ENCODE peak calls at places on chromosomes 7 and 10, in nine cellular contexts. H, R, M, F, O, A, P, T and L are unnamed samples.

GRCh38 chr7:141039366-141039765 is 24.6 kb upstream of the MRPS33 start:
- DNase-seq in H (no peak), R (no peak), M (no peak), F (peak; percentile 20), O (no peak), A (no peak), P (peak; percentile 30), T (no peak), L (no peak)

GRCh38 chr10:34780818-34781380 is 34.2 kb downstream of the PARD3 start:
- DNase-seq in H (no peak), R (no peak), M (peak; percentile 40), F (peak; percentile 61), O (peak; percentile 62), A (no peak), P (peak; percentile 63), T (peak; percentile 65), L (no peak)

GRCh38 chr10:119025776-119026175 is 3.7 kb upstream of the NANOS1 start:
- DNase-seq in H (no peak), R (no peak), M (no peak), F (no peak), O (no peak), A (no peak), P (no peak), T (no peak), L (no peak)

GRCh38 chr10:133309720-133310398 is 1.1 kb downstream of the ZNF511 start:
- DNase-seq in H (no peak), R (peak; percentile 59), M (no peak), F (no peak), O (no peak), A (no peak), P (no peak), T (no peak), L (no peak)

GRCh38 chr7:112067205-112067604 is 139.0 kb downstream of the DOCK4 start:
- DNase-seq in H (no peak), R (no peak), M (no peak), F (no peak), O (no peak), A (no peak), P (no peak), T (no peak), L (no peak)

GRCh38 chr10:132448248-132448731 is 51.3 kb downstream of the PWWP2B start:
- DNase-seq in H (peak; percentile 69), R (peak; percentile 70), M (no peak), F (peak; percentile 86), O (no peak), A (peak; percentile 78), P (no peak), T (no peak), L (no peak)

GRCh38 chr7:143042159-143042820 is 9.9 kb upstream of the OR6V1 start:
- DNase-seq in H (no peak), R (no peak), M (peak; percentile 20), F (no peak), O (no peak), A (no peak), P (no peak), T (no peak), L (no peak)

GRCh38 chr7:48511021-48511579 is 339.8 kb downstream of the ABCA13 start:
- DNase-seq in H (no peak), R (no peak), M (no peak), F (no peak), O (no peak), A (peak; percentile 52), P (no peak), T (no peak), L (peak; percentile 15)

GRCh38 chr7:141915565-141915964 is 634 bp upstream of the OR9A4 start:
- DNase-seq in H (no peak), R (no peak), M (no peak), F (no peak), O (no peak), A (no peak), P (no peak), T (no peak), L (no peak)

GRCh38 chr7:33970566-33970965 is 65.2 kb downstream of the BMPER start:
- DNase-seq in H (no peak), R (no peak), M (no peak), F (no peak), O (no peak), A (no peak), P (no peak), T (no peak), L (no peak)

GRCh38 chr10:117166420-117167345 is 28.6 kb upstream of the VAX1 start:
- DNase-seq in H (no peak), R (no peak), M (no peak), F (no peak), O (no peak), A (no peak), P (no peak), T (no peak), L (no peak)

GRCh38 chr10:117167346-117168134 is 29.5 kb upstream of the VAX1 start:
- DNase-seq in H (no peak), R (no peak), M (no peak), F (no peak), O (no peak), A (no peak), P (no peak), T (no peak), L (no peak)

GRCh38 chr10:117163954-117164292 is 25.9 kb upstream of the VAX1 start:
- DNase-seq in H (no peak), R (no peak), M (no peak), F (no peak), O (no peak), A (no peak), P (no peak), T (no peak), L (no peak)

GRCh38 chr10:117164878-117165556 is 26.9 kb upstream of the VAX1 start:
- DNase-seq in H (no peak), R (no peak), M (no peak), F (no peak), O (no peak), A (no peak), P (no peak), T (no peak), L (no peak)

DNA sequence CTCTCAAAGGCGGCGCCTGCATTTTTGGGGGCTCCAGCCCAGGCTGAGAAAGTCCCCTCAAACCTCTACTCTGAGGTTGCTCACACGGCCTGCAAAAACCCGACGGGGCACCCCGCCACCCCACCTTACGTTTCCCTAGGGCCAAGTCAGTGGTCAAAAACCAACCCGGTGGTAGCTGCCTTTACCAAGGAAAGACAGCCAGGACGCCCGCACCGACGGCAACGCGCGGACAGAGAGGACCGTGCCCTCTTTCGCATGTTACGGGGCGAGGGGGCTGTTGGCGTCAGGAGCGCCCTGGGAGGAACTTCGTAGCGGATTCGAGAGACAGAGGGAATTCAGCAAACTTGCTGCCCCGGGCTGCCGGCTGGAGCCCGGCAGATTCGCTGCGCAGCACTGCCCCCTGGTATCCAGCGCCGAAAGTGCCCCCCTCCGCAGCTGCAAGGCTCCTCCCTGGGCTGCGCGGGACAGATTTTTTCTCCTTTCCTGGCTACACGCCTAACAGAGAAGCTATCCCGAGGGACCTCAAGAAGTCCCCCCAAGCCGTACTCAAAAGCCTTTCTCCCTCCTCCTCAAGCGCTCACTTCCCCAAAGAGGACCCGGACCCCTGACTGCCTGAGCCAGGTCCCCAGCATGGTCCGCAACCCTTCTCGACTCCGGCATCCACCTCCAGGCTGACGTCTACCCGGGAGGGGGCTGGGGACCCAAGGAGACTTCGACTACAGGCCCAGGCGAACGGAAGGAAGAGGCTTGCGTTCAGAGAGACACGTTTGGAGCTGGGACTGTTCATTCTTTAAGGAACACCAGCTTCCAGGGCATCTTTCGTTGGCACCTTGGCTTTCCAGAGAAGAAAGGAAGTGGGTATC is 27.7 kb upstream of the VAX1 start:
- DNase-seq in H (no peak), R (no peak), M (peak; percentile 16), F (peak; percentile 89), O (no peak), A (peak; percentile 53), P (peak; percentile 33), T (no peak), L (no peak)
- H3K4me3 ChIP-seq in H (peak overlapping the region; percentile 64), R (no peak overlapping the region), M (no peak overlapping the region), F (no peak overlapping the region), O (no peak overlapping the region), A (peak overlapping the region; percentile 5), P (no peak overlapping the region), T (no peak overlapping the region), L (no peak overlapping the region)

DNA sequence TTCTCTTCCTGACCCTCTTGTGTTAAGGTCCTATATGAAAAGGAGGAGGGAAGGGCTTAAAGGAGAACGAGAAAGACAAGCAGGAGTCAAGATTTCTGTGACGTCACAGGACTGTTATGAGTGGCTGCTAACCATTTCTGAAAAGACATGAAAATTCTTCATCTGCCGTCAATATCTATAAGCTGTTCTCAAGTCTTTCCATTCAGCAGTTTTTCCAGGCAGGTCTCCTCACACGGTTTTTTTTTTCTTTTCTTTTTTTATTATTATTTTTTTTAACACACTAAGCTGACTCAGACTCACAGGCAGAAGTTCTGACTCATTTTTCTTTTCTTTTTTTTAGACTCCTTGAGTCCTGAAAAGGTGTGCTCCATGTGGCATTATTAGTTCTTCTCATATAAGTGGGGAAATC is 72.0 kb downstream of the DGKI start:
- DNase-seq in H (peak; percentile 54), R (no peak), M (peak; percentile 38), F (no peak), O (no peak), A (no peak), P (peak; percentile 61), T (no peak), L (no peak)
- H3K4me3 ChIP-seq in H (no peak overlapping the region), R (no peak overlapping the region), M (peak overlapping the region; percentile 18), F (no peak overlapping the region), O (no peak overlapping the region), A (no peak overlapping the region), P (no peak overlapping the region), T (no peak overlapping the region), L (no peak overlapping the region)

DNA sequence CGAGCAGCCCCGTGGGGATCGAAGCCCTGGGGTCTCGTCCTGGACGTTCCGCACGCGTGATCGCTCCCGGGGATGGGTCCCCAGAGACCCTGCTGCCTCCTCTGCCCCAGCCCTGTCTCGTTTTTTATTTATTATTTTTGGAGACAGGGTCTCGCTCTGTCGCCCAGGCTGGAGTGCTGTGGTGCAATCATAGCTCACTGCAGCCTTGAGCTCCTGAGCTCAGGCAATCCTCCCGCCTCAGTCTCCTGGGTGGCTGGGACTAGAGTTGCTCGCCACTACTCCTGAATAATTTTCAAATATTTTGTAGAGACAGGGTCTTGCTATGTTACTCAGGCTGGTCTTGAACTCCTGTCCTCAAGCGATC is 319 bp upstream of the STX1A start:
- DNase-seq in H (no peak), R (no peak), M (no peak), F (no peak), O (no peak), A (no peak), P (no peak), T (no peak), L (no peak)
- H3K4me3 ChIP-seq in H (peak overlapping the region; percentile 62), R (no peak overlapping the region), M (peak overlapping the region; percentile 49), F (peak overlapping the region; percentile 45), O (peak overlapping the region; percentile 37), A (peak overlapping the region; percentile 32), P (peak overlapping the region; percentile 46), T (peak overlapping the region; percentile 20), L (peak overlapping the region; percentile 38)

DNA sequence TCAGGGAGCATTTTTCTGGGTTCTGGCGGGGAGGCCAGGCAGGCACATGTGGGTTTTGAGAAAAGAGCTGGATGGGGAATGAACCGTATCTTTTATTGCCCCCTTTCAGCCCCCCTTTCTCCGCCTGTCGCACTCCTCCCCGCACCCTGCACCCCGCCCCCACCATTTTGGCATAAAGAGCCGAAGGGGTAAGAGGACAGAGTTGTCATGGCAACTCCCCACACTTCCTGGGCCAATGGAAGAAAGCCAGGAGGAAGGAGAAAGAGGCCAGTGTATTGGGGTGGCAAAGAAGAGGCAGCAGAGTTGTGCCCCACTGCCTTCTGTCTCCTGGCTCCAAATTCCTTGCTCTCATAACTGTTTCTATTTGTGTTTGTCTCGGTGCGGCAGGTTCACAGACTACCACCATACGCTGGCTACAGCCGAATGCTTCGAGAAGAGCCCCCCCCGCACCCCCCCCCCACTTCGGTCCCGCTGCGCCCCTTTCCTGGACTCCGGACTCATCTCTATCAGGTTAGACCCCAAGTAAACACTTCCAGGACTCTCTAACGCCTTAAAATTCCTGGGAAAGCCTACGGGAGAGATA is 3.4 kb downstream of the KCNIP2 start:
- DNase-seq in H (no peak), R (peak; percentile 73), M (no peak), F (peak; percentile 36), O (no peak), A (no peak), P (no peak), T (no peak), L (no peak)
- H3K4me3 ChIP-seq in H (peak overlapping the region; percentile 41), R (peak overlapping the region; percentile 45), M (peak overlapping the region; percentile 48), F (no peak overlapping the region), O (peak overlapping the region; percentile 38), A (no peak overlapping the region), P (no peak overlapping the region), T (peak overlapping the region; percentile 32), L (peak overlapping the region; percentile 27)